ENCODE peak calls at places on chromosomes 12 and 14, in nine cellular contexts. N is hypothalamus; Y is Karpas-422; X is naive thymus-derived CD8-positive, alpha-beta T cell; K is activated CD4-positive, alpha-beta T cell treated with anti-CD3 and anti-CD28 coated beads, Interleukin-2, amount 50 U/mL, for 1 hour; H is Ammon's horn; R is EL; C is NCI-H1694; W is HL-60. Z is an unnamed sample.
A peak's percentile ranks its signal among the peaks of the same experiment; 100 is the strongest.

GRCh38 chr12:91264178-91264577 is 81.6 kb upstream of the DCN start:
- DNase-seq in N (no peak), Y (no peak), X (no peak), K (no peak), H (no peak), R (no peak), C (no peak), W (no peak), Z (no peak)

GRCh38 chr12:14207946-14208612 is 157.4 kb upstream of the ATF7IP start:
- DNase-seq in N (no peak), Y (no peak), X (no peak), K (no peak), H (no peak), R (no peak), C (no peak), W (no peak), Z (no peak)

GRCh38 chr14:86826641-86827040 is 1166.3 kb downstream of the GALC start:
- DNase-seq in N (no peak), Y (no peak), X (no peak), K (no peak), H (no peak), R (no peak), C (no peak), W (no peak), Z (no peak)

GRCh38 chr12:1338483-1339177 is 255.8 kb downstream of the FBXL14 start:
- DNase-seq in N (no peak), Y (no peak), X (no peak), K (no peak), H (no peak), R (no peak), C (no peak), W (no peak), Z (no peak)

GRCh38 chr14:105860615-105861580 is 334.5 kb downstream of the TMEM121 start:
- DNase-seq in N (no peak), Y (peak; percentile 80), X (peak; percentile 7), K (no peak), H (no peak), R (no peak), C (no peak), W (no peak), Z (peak; percentile 18)

GRCh38 chr14:81164167-81164774 is 56.5 kb downstream of the GTF2A1 start:
- DNase-seq in N (no peak), Y (peak; percentile 98), X (no peak), K (peak; percentile 27), H (peak; percentile 71), R (peak; percentile 83), C (peak; percentile 97), W (peak; percentile 64), Z (peak; percentile 52)

GRCh38 chr14:85475113-85475512 is 54.8 kb upstream of the FLRT2 start:
- DNase-seq in N (no peak), Y (no peak), X (no peak), K (no peak), H (no peak), R (no peak), C (no peak), W (no peak), Z (no peak)

GRCh38 chr12:52825961-52826360 is 8.2 kb downstream of the KRT79 start:
- DNase-seq in N (no peak), Y (no peak), X (no peak), K (no peak), H (no peak), R (no peak), C (no peak), W (no peak), Z (no peak)

GRCh38 chr12:131621701-131622421 is 89.0 kb upstream of the SFSWAP start:
- DNase-seq in N (peak; percentile 42), Y (no peak), X (no peak), K (no peak), H (peak; percentile 90), R (no peak), C (no peak), W (no peak), Z (no peak)

GRCh38 chr12:68773582-68773981 is 27.6 kb downstream of the SLC35E3 start:
- DNase-seq in N (no peak), Y (no peak), X (no peak), K (no peak), H (no peak), R (no peak), C (no peak), W (no peak), Z (no peak)

GRCh38 chr12:20369164-20370000 is 1.0 kb downstream of the PDE3A start:
- DNase-seq in N (peak; percentile 13), Y (no peak), X (no peak), K (no peak), H (peak; percentile 40), R (peak; percentile 79), C (no peak), W (peak; percentile 33), Z (peak; percentile 49)

GRCh38 chr14:59582845-59583509 is 6.4 kb upstream of the CCDC175 start:
- DNase-seq in N (no peak), Y (no peak), X (no peak), K (no peak), H (no peak), R (no peak), C (no peak), W (peak; percentile 47), Z (no peak)

GRCh38 chr14:39628087-39628486 is 195.9 kb upstream of the FBXO33 start:
- DNase-seq in N (no peak), Y (no peak), X (no peak), K (no peak), H (no peak), R (no peak), C (no peak), W (no peak), Z (no peak)

GRCh38 chr12:111405149-111405855 is 421 bp upstream of the SH2B3 start:
- DNase-seq in N (peak; percentile 63), Y (peak; percentile 99), X (peak; percentile 98), K (peak; percentile 99), H (peak; percentile 93), R (peak; percentile 96), C (peak; percentile 53), W (peak; percentile 97), Z (peak; percentile 99)

GRCh38 chr14:21308132-21308478 is 28.2 kb downstream of the RPGRIP1 start:
- DNase-seq in N (no peak), Y (peak; percentile 50), X (no peak), K (no peak), H (no peak), R (no peak), C (no peak), W (no peak), Z (no peak)

GRCh38 chr12:70028918-70029317 is 203.9 kb downstream of the MYRFL start:
- DNase-seq in N (no peak), Y (no peak), X (no peak), K (no peak), H (no peak), R (no peak), C (no peak), W (no peak), Z (no peak)

GRCh38 chr12:57621497-57622292 is 10.5 kb downstream of the ARHGEF25 start:
- DNase-seq in N (peak; percentile 34), Y (peak; percentile 65), X (peak; percentile 56), K (peak; percentile 58), H (peak; percentile 62), R (peak; percentile 43), C (peak; percentile 40), W (peak; percentile 36), Z (no peak)

GRCh38 chr12:46831335-46832083 is 5.7 kb upstream of the SLC38A4 start:
- DNase-seq in N (no peak), Y (no peak), X (no peak), K (no peak), H (no peak), R (peak; percentile 20), C (no peak), W (no peak), Z (no peak)

GRCh38 chr12:3995276-3995675 is 122.1 kb upstream of the PARP11 start:
- DNase-seq in N (no peak), Y (no peak), X (no peak), K (no peak), H (no peak), R (no peak), C (no peak), W (no peak), Z (no peak)

GRCh38 chr14:96090441-96091148 is 51.4 kb downstream of the C14orf132 start:
- DNase-seq in N (no peak), Y (peak; percentile 92), X (no peak), K (no peak), H (peak; percentile 69), R (peak; percentile 77), C (peak; percentile 99), W (no peak), Z (no peak)

GRCh38 chr12:11879306-11879705 is 191.4 kb upstream of the BCL2L14 start:
- DNase-seq in N (no peak), Y (no peak), X (no peak), K (no peak), H (no peak), R (peak; percentile 63), C (no peak), W (no peak), Z (no peak)

GRCh38 chr12:68094645-68095395 is 64.7 kb downstream of the IFNG start:
- DNase-seq in N (no peak), Y (no peak), X (no peak), K (no peak), H (no peak), R (no peak), C (no peak), W (no peak), Z (no peak)

GRCh38 chr12:32336261-32336660 is 63.1 kb upstream of the FGD4 start:
- DNase-seq in N (no peak), Y (no peak), X (no peak), K (no peak), H (no peak), R (no peak), C (no peak), W (no peak), Z (no peak)

GRCh38 chr12:51818567-51819300 is 29.8 kb downstream of the FIGNL2 start:
- DNase-seq in N (no peak), Y (no peak), X (no peak), K (no peak), H (no peak), R (peak; percentile 84), C (no peak), W (no peak), Z (no peak)

GRCh38 chr12:83676896-83677295 is 990.2 kb downstream of the TMTC2 start:
- DNase-seq in N (no peak), Y (no peak), X (no peak), K (no peak), H (no peak), R (no peak), C (no peak), W (no peak), Z (no peak)

GRCh38 chr12:49352351-49352750 is 5.7 kb downstream of the DNAJC22 start:
- DNase-seq in N (no peak), Y (no peak), X (no peak), K (no peak), H (no peak), R (no peak), C (no peak), W (no peak), Z (no peak)

GRCh38 chr12:77372026-77372425 is 306.7 kb upstream of the E2F7 start:
- DNase-seq in N (no peak), Y (no peak), X (no peak), K (no peak), H (no peak), R (no peak), C (no peak), W (no peak), Z (no peak)

GRCh38 chr12:51547606-51548005 is 43.4 kb upstream of the SCN8A start:
- DNase-seq in N (no peak), Y (no peak), X (no peak), K (no peak), H (no peak), R (no peak), C (no peak), W (no peak), Z (no peak)

GRCh38 chr12:32983968-32984367 is 87.4 kb upstream of the PKP2 start:
- DNase-seq in N (no peak), Y (no peak), X (no peak), K (no peak), H (no peak), R (no peak), C (no peak), W (no peak), Z (no peak)

GRCh38 chr14:92993302-92993701 is 70.4 kb downstream of the CHGA start:
- DNase-seq in N (no peak), Y (no peak), X (no peak), K (no peak), H (no peak), R (no peak), C (no peak), W (no peak), Z (no peak)

GRCh38 chr12:78530065-78530765 is 334.4 kb upstream of the SYT1 start:
- DNase-seq in N (no peak), Y (no peak), X (no peak), K (no peak), H (no peak), R (peak; percentile 7), C (no peak), W (no peak), Z (no peak)

Z was measured in CD14-positive monocyte.